ENCODE peak calls at places on chromosomes 11 and 22, in five cellular contexts. X is osteoblast, J is GM20000, O is colonic mucosa, V is A549. Z is an unnamed sample.

GRCh38 chr22:24410110-24410856 is 17.1 kb upstream of the ADORA2A start:
- DNase-seq in X (peak), J (no peak), V (no peak), O (no peak), Z (no peak)

GRCh38 chr11:20355221-20356219 is 8.0 kb upstream of the HTATIP2 start:
- DNase-seq in X (peak), O (peak), V (peak), J (peak), Z (no peak)

GRCh38 chr22:32985899-32986772 is 72.0 kb downstream of the SYN3 start:
- DNase-seq in X (peak), V (peak), O (peak), J (peak), Z (no peak)

GRCh38 chr11:2916114-2916891 is 12.9 kb downstream of the PHLDA2 start:
- DNase-seq in J (no peak), X (no peak), V (no peak), O (no peak), Z (no peak)

GRCh38 chr11:20501971-20502370 is 97.4 kb upstream of the SLC6A5 start:
- DNase-seq in V (no peak), X (no peak), O (no peak), J (no peak), Z (no peak)

GRCh38 chr11:280762-281485 is 2.7 kb downstream of the NLRP6 start:
- DNase-seq in J (no peak), X (peak), V (peak), O (no peak), Z (peak)

GRCh38 chr22:43860126-43860525 is 2.2 kb downstream of the SULT4A1 start:
- DNase-seq in V (no peak), X (peak), O (no peak), J (no peak), Z (peak)

GRCh38 chr11:1181420-1181819 is 23.7 kb downstream of the MUC5AC start:
- DNase-seq in J (no peak), O (no peak), X (no peak), V (no peak), Z (no peak)

GRCh38 chr11:111634981-111635705 is 32.9 kb downstream of the SIK2 start:
- DNase-seq in J (no peak), O (no peak), V (no peak), X (peak), Z (no peak)

GRCh38 chr22:19121631-19122142 is 525 bp downstream of the DGCR2 start:
- DNase-seq in X (peak), J (peak), V (peak), O (peak), Z (no peak)

GRCh38 chr11:85483861-85484260 is 143.3 kb downstream of the DLG2 start:
- DNase-seq in J (no peak), O (no peak), V (no peak), X (no peak), Z (no peak)

GRCh38 chr11:38680746-38681145 is 2082.7 kb upstream of the RAG2 start:
- DNase-seq in O (no peak), X (no peak), V (no peak), J (no peak), Z (no peak)

GRCh38 chr22:25930710-25931353 is 188.8 kb downstream of the MYO18B start:
- DNase-seq in V (no peak), O (no peak), X (no peak), J (no peak), Z (no peak)

GRCh38 chr11:1571760-1572199 is 291 bp downstream of the DUSP8 start:
- DNase-seq in O (no peak), J (no peak), V (no peak), X (peak), Z (no peak)

GRCh38 chr11:66119348-66120133 is 49.5 kb downstream of the PACS1 start:
- DNase-seq in O (no peak), J (no peak), X (no peak), V (peak), Z (no peak)

GRCh38 chr11:105923814-105924213 is 98.2 kb downstream of the MSANTD4 start:
- DNase-seq in J (no peak), X (no peak), V (no peak), O (no peak), Z (no peak)

GRCh38 chr22:40094449-40094848 is 83.3 kb upstream of the TNRC6B start:
- DNase-seq in O (no peak), V (no peak), X (no peak), J (peak), Z (no peak)

GRCh38 chr11:2289350-2289749 is 12.4 kb downstream of the C11orf21 start:
- DNase-seq in X (no peak), O (no peak), J (no peak), V (no peak), Z (no peak)

GRCh38 chr22:20571078-20571503 is 63.7 kb downstream of the MED15 start:
- DNase-seq in J (no peak), V (no peak), X (peak), O (no peak), Z (no peak)

GRCh38 chr11:128417607-128418324 is 169.6 kb downstream of the ETS1 start:
- DNase-seq in J (no peak), O (no peak), V (no peak), X (peak), Z (no peak)

GRCh38 chr22:33272180-33272579 is 214.0 kb upstream of the SYN3 start:
- DNase-seq in X (peak), J (no peak), V (peak), O (peak), Z (no peak)

GRCh38 chr22:36532466-36532865 is 3.5 kb upstream of the EIF3D start:
- DNase-seq in V (no peak), X (no peak), J (no peak), O (no peak), Z (no peak)

GRCh38 chr22:27883656-27884350 is 35.3 kb downstream of the PITPNB start:
- DNase-seq in X (no peak), J (no peak), V (no peak), O (no peak), Z (no peak)

GRCh38 chr11:62116458-62116857 is 7.4 kb upstream of the INCENP start:
- DNase-seq in J (no peak), V (peak), O (no peak), X (no peak), Z (no peak)

GRCh38 chr11:58905141-58905715 is 34.1 kb upstream of the GLYATL1 start:
- DNase-seq in X (peak), J (no peak), V (no peak), O (peak), Z (no peak)

GRCh38 chr11:115406404-115406803 is 97.8 kb downstream of the CADM1 start:
- DNase-seq in J (no peak), V (no peak), O (no peak), X (no peak), Z (no peak)

GRCh38 chr11:94198718-94199117 is 70.1 kb downstream of the PANX1 start:
- DNase-seq in X (no peak), J (no peak), O (no peak), V (no peak), Z (no peak)

GRCh38 chr22:25702046-25702445 is 39.9 kb upstream of the MYO18B start:
- DNase-seq in X (no peak), V (no peak), O (no peak), J (peak), Z (no peak)

GRCh38 chr11:127640822-127641485 is 640.4 kb upstream of the KIRREL3 start:
- DNase-seq in V (no peak), O (no peak), X (no peak), J (no peak), Z (no peak)

GRCh38 chr11:120339394-120339890 is 3.2 kb downstream of the ARHGEF12 start:
- DNase-seq in O (peak), V (no peak), X (peak), J (no peak), Z (no peak)

GRCh38 chr11:69683764-69684333 is 8.7 kb upstream of the LTO1 start:
- DNase-seq in O (no peak), X (peak), J (no peak), V (peak), Z (no peak)
- TF ChIP-seq CTCF in O (peak), X (peak), J (peak), V (peak), Z (peak)

GRCh38 chr11:124069429-124070401 is 28.6 kb upstream of the OR10G7 start:
- DNase-seq in J (peak), V (peak), X (no peak), O (peak), Z (no peak)
- TF ChIP-seq CTCF in J (peak), V (peak), X (peak), O (peak), Z (peak)

GRCh38 chr11:42244376-42244775 is 784.9 kb upstream of the LRRC4C start:
- DNase-seq in J (no peak), X (no peak), O (no peak), V (no peak), Z (no peak)
- TF ChIP-seq CTCF in J (no peak), X (no peak), O (no peak), V (no peak), Z (no peak)

GRCh38 chr11:12643029-12643428 is 31.2 kb upstream of the TEAD1 start:
- DNase-seq in X (no peak), V (no peak), O (no peak), J (no peak), Z (no peak)
- TF ChIP-seq CTCF in X (no peak), V (no peak), O (no peak), J (no peak), Z (no peak)

GRCh38 chr22:31085493-31085824 is 4.3 kb downstream of the SMTN start:
- DNase-seq in J (no peak), V (no peak), X (peak), O (peak), Z (no peak)
- TF ChIP-seq CTCF in J (no peak), V (no peak), X (no peak), O (no peak), Z (no peak)

GRCh38 chr11:9094420-9094819 is 3.0 kb upstream of the SCUBE2 start:
- DNase-seq in X (no peak), J (no peak), V (no peak), O (no peak), Z (no peak)

GRCh38 chr11:9092085-9092484 is 686 bp upstream of the SCUBE2 start:
- DNase-seq in O (no peak), V (no peak), X (peak), J (peak), Z (no peak)

GRCh38 chr11:9092846-9093778 is 1.7 kb upstream of the SCUBE2 start:
- DNase-seq in V (peak), O (no peak), X (peak), J (peak), Z (no peak)

GRCh38 chr11:9096427-9096826 is 5.0 kb upstream of the SCUBE2 start:
- DNase-seq in X (no peak), O (no peak), J (no peak), V (no peak), Z (no peak)

GRCh38 chr11:9095421-9095820 is 4.0 kb upstream of the SCUBE2 start:
- DNase-seq in J (no peak), O (no peak), V (no peak), X (peak), Z (no peak)
- TF ChIP-seq CTCF in J (peak), O (no peak), V (peak), X (peak), Z (no peak)